ENCODE peak calls at places on chromosomes 13 and 19, in six cellular contexts. One of them, this sample, is unnamed.

GRCh38 chr19:46555684-46556083 is 45.4 kb upstream of the CALM3 start:
- DNase-seq in H9: no peak
- DNase-seq in HCT116: no peak
- DNase-seq in fibroblast of lung: no peak
- DNase-seq in keratinocyte: no peak
- DNase-seq in IMR-90: no peak
- DNase-seq in this sample: no peak

GRCh38 chr13:95256086-95256485 is 45.2 kb downstream of the ABCC4 start:
- DNase-seq in H9: no peak
- DNase-seq in HCT116: peak
- DNase-seq in fibroblast of lung: peak
- DNase-seq in keratinocyte: peak
- DNase-seq in IMR-90: peak
- DNase-seq in this sample: no peak

GRCh38 chr19:2365201-2365970 is 5.3 kb downstream of the TMPRSS9 start:
- DNase-seq in H9: no peak
- DNase-seq in HCT116: no peak
- DNase-seq in fibroblast of lung: no peak
- DNase-seq in keratinocyte: no peak
- DNase-seq in IMR-90: no peak
- DNase-seq in this sample: no peak

GRCh38 chr19:48784527-48784926 is 26.3 kb downstream of the BCAT2 start:
- DNase-seq in H9: no peak
- DNase-seq in HCT116: no peak
- DNase-seq in fibroblast of lung: no peak
- DNase-seq in keratinocyte: no peak
- DNase-seq in IMR-90: no peak
- DNase-seq in this sample: no peak

GRCh38 chr13:114161644-114162532 is 17.2 kb upstream of the CFAP97D2 start:
- DNase-seq in H9: no peak
- DNase-seq in HCT116: no peak
- DNase-seq in fibroblast of lung: peak
- DNase-seq in keratinocyte: no peak
- DNase-seq in IMR-90: peak
- DNase-seq in this sample: peak

GRCh38 chr13:42720116-42720857 is 61.1 kb upstream of the FAM216B start:
- DNase-seq in H9: no peak
- DNase-seq in HCT116: peak
- DNase-seq in fibroblast of lung: peak
- DNase-seq in keratinocyte: peak
- DNase-seq in IMR-90: peak
- DNase-seq in this sample: no peak

GRCh38 chr13:93700115-93700514 is 473.5 kb downstream of the GPC6 start:
- DNase-seq in H9: no peak
- DNase-seq in HCT116: no peak
- DNase-seq in fibroblast of lung: peak
- DNase-seq in keratinocyte: no peak
- DNase-seq in IMR-90: peak
- DNase-seq in this sample: no peak

GRCh38 chr13:20188649-20189553 is 3.8 kb downstream of the GJB2 start:
- DNase-seq in H9: peak
- DNase-seq in HCT116: no peak
- DNase-seq in fibroblast of lung: no peak
- DNase-seq in keratinocyte: no peak
- DNase-seq in IMR-90: no peak
- DNase-seq in this sample: no peak

GRCh38 chr19:54434862-54435174 is 14.2 kb upstream of the LENG8 start:
- DNase-seq in H9: no peak
- DNase-seq in HCT116: no peak
- DNase-seq in fibroblast of lung: no peak
- DNase-seq in keratinocyte: no peak
- DNase-seq in IMR-90: no peak
- DNase-seq in this sample: no peak

GRCh38 chr13:98856983-98857382 is 104.5 kb upstream of the SLC15A1 start:
- DNase-seq in H9: no peak
- DNase-seq in HCT116: no peak
- DNase-seq in fibroblast of lung: no peak
- DNase-seq in keratinocyte: no peak
- DNase-seq in IMR-90: no peak
- DNase-seq in this sample: no peak

GRCh38 chr13:48233886-48234488 is 981 bp downstream of the ITM2B start:
- DNase-seq in H9: no peak
- DNase-seq in HCT116: no peak
- DNase-seq in fibroblast of lung: peak
- DNase-seq in keratinocyte: no peak
- DNase-seq in IMR-90: peak
- DNase-seq in this sample: no peak

GRCh38 chr19:3285647-3286176 is 61.3 kb downstream of the CELF5 start:
- DNase-seq in H9: peak
- DNase-seq in HCT116: no peak
- DNase-seq in fibroblast of lung: peak
- DNase-seq in keratinocyte: no peak
- DNase-seq in IMR-90: no peak
- DNase-seq in this sample: no peak

GRCh38 chr19:3607398-3608078 is 863 bp upstream of the TBXA2R start:
- DNase-seq in H9: peak
- DNase-seq in HCT116: no peak
- DNase-seq in fibroblast of lung: peak
- DNase-seq in keratinocyte: no peak
- DNase-seq in IMR-90: no peak
- DNase-seq in this sample: no peak

GRCh38 chr13:84481958-84482357 is 599.7 kb upstream of the SLITRK1 start:
- DNase-seq in H9: no peak
- DNase-seq in HCT116: no peak
- DNase-seq in fibroblast of lung: peak
- DNase-seq in keratinocyte: no peak
- DNase-seq in IMR-90: peak
- DNase-seq in this sample: no peak

GRCh38 chr13:87172166-87172825 is 498.9 kb upstream of the SLITRK5 start:
- DNase-seq in H9: no peak
- DNase-seq in HCT116: no peak
- DNase-seq in fibroblast of lung: peak
- DNase-seq in keratinocyte: no peak
- DNase-seq in IMR-90: no peak
- DNase-seq in this sample: no peak

GRCh38 chr19:11446652-11447301 is 11.3 kb downstream of the PRKCSH start:
- DNase-seq in H9: peak
- DNase-seq in HCT116: no peak
- DNase-seq in fibroblast of lung: no peak
- DNase-seq in keratinocyte: no peak
- DNase-seq in IMR-90: no peak
- DNase-seq in this sample: peak

GRCh38 chr13:32737111-32737571 is 150.9 kb downstream of the PDS5B start:
- DNase-seq in H9: no peak
- DNase-seq in HCT116: no peak
- DNase-seq in fibroblast of lung: peak
- DNase-seq in keratinocyte: no peak
- DNase-seq in IMR-90: no peak
- DNase-seq in this sample: no peak

GRCh38 chr19:21824679-21825078 is 11.3 kb downstream of the ZNF43 start:
- DNase-seq in H9: no peak
- DNase-seq in HCT116: no peak
- DNase-seq in fibroblast of lung: peak
- DNase-seq in keratinocyte: no peak
- DNase-seq in IMR-90: peak
- DNase-seq in this sample: no peak

GRCh38 chr13:64446372-64446771 is 2783.8 kb downstream of the PCDH9 start:
- DNase-seq in H9: no peak
- DNase-seq in HCT116: peak
- DNase-seq in fibroblast of lung: no peak
- DNase-seq in keratinocyte: no peak
- DNase-seq in IMR-90: no peak
- DNase-seq in this sample: no peak

GRCh38 chr13:41652735-41653361 is 195.5 kb downstream of the RGCC start:
- DNase-seq in H9: no peak
- DNase-seq in HCT116: peak
- DNase-seq in fibroblast of lung: peak
- DNase-seq in keratinocyte: no peak
- DNase-seq in IMR-90: peak
- DNase-seq in this sample: peak

GRCh38 chr13:25887962-25888655 is 163.7 kb downstream of the SHISA2 start:
- DNase-seq in H9: no peak
- DNase-seq in HCT116: no peak
- DNase-seq in fibroblast of lung: no peak
- DNase-seq in keratinocyte: no peak
- DNase-seq in IMR-90: no peak
- DNase-seq in this sample: no peak

GRCh38 chr19:34988119-34988518 is 12.0 kb upstream of the GRAMD1A start:
- DNase-seq in H9: no peak
- DNase-seq in HCT116: no peak
- DNase-seq in fibroblast of lung: no peak
- DNase-seq in keratinocyte: no peak
- DNase-seq in IMR-90: no peak
- DNase-seq in this sample: no peak

GRCh38 chr19:53824134-53824611 is at the start of gene NLRP12:
- DNase-seq in H9: no peak
- DNase-seq in HCT116: no peak
- DNase-seq in fibroblast of lung: no peak
- DNase-seq in keratinocyte: no peak
- DNase-seq in IMR-90: no peak
- DNase-seq in this sample: no peak

GRCh38 chr13:50646070-50646469 is 197.4 kb downstream of the DLEU7 start:
- DNase-seq in H9: no peak
- DNase-seq in HCT116: no peak
- DNase-seq in fibroblast of lung: peak
- DNase-seq in keratinocyte: no peak
- DNase-seq in IMR-90: no peak
- DNase-seq in this sample: no peak

GRCh38 chr19:14150041-14150769 is 13.8 kb upstream of the ASF1B start:
- DNase-seq in H9: no peak
- DNase-seq in HCT116: no peak
- DNase-seq in fibroblast of lung: no peak
- DNase-seq in keratinocyte: no peak
- DNase-seq in IMR-90: no peak
- DNase-seq in this sample: no peak

GRCh38 chr19:15316498-15316897 is 15.8 kb downstream of the BRD4 start:
- DNase-seq in H9: no peak
- DNase-seq in HCT116: no peak
- DNase-seq in fibroblast of lung: peak
- DNase-seq in keratinocyte: no peak
- DNase-seq in IMR-90: peak
- DNase-seq in this sample: no peak

GRCh38 chr19:15320118-15320517 is 12.2 kb downstream of the BRD4 start:
- DNase-seq in H9: no peak
- DNase-seq in HCT116: no peak
- DNase-seq in fibroblast of lung: peak
- DNase-seq in keratinocyte: no peak
- DNase-seq in IMR-90: peak
- DNase-seq in this sample: no peak

GRCh38 chr19:15315101-15315500 is 17.2 kb downstream of the BRD4 start:
- DNase-seq in H9: no peak
- DNase-seq in HCT116: no peak
- DNase-seq in fibroblast of lung: no peak
- DNase-seq in keratinocyte: peak
- DNase-seq in IMR-90: no peak
- DNase-seq in this sample: no peak

GRCh38 chr19:15317392-15318011 is 14.8 kb downstream of the BRD4 start:
- DNase-seq in H9: no peak
- DNase-seq in HCT116: no peak
- DNase-seq in fibroblast of lung: peak
- DNase-seq in keratinocyte: no peak
- DNase-seq in IMR-90: peak
- DNase-seq in this sample: no peak

GRCh38 chr19:15318241-15318691 is 14.1 kb downstream of the BRD4 start:
- DNase-seq in H9: no peak
- DNase-seq in HCT116: no peak
- DNase-seq in fibroblast of lung: peak
- DNase-seq in keratinocyte: no peak
- DNase-seq in IMR-90: peak
- DNase-seq in this sample: no peak
- H2AFZ ChIP-seq in H9: no peak
- H2AFZ ChIP-seq in HCT116: no peak
- H2AFZ ChIP-seq in fibroblast of lung: no peak
- H2AFZ ChIP-seq in keratinocyte: no peak
- H2AFZ ChIP-seq in IMR-90: no peak
- H2AFZ ChIP-seq in this sample: no peak

DNA sequence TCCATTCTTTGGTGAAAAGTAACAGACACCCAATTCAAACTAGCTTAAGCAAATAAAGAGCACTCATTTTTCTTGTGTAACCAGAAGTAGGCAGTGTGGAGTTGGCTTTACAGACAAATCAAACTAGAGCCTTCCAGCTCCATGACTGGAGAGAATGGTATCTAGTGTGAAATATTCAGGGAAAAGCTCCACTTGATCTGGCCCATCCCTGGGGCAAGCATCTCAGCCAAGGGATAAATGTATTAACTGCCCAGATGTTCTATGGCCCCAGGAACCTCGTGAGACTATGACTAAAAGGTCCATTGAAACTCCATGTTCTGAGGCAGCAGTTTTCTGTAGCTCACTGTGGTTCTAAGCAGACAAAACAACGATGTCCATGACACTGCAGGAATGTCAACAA is 49.9 kb downstream of the TBC1D4 start:
- DNase-seq in H9: no peak
- DNase-seq in HCT116: no peak
- DNase-seq in fibroblast of lung: no peak
- DNase-seq in keratinocyte: no peak
- DNase-seq in IMR-90: peak
- DNase-seq in this sample: no peak
- H2AFZ ChIP-seq in H9: no peak
- H2AFZ ChIP-seq in HCT116: no peak
- H2AFZ ChIP-seq in fibroblast of lung: no peak
- H2AFZ ChIP-seq in keratinocyte: no peak
- H2AFZ ChIP-seq in IMR-90: no peak
- H2AFZ ChIP-seq in this sample: no peak

GRCh38 chr19:38712161-38712748 is 32.0 kb downstream of the CAPN12 start:
- DNase-seq in H9: no peak
- DNase-seq in HCT116: no peak
- DNase-seq in fibroblast of lung: no peak
- DNase-seq in keratinocyte: no peak
- DNase-seq in IMR-90: no peak
- DNase-seq in this sample: no peak
- H2AFZ ChIP-seq in H9: no peak
- H2AFZ ChIP-seq in HCT116: no peak
- H2AFZ ChIP-seq in fibroblast of lung: no peak
- H2AFZ ChIP-seq in keratinocyte: no peak
- H2AFZ ChIP-seq in IMR-90: no peak
- H2AFZ ChIP-seq in this sample: no peak

DNA sequence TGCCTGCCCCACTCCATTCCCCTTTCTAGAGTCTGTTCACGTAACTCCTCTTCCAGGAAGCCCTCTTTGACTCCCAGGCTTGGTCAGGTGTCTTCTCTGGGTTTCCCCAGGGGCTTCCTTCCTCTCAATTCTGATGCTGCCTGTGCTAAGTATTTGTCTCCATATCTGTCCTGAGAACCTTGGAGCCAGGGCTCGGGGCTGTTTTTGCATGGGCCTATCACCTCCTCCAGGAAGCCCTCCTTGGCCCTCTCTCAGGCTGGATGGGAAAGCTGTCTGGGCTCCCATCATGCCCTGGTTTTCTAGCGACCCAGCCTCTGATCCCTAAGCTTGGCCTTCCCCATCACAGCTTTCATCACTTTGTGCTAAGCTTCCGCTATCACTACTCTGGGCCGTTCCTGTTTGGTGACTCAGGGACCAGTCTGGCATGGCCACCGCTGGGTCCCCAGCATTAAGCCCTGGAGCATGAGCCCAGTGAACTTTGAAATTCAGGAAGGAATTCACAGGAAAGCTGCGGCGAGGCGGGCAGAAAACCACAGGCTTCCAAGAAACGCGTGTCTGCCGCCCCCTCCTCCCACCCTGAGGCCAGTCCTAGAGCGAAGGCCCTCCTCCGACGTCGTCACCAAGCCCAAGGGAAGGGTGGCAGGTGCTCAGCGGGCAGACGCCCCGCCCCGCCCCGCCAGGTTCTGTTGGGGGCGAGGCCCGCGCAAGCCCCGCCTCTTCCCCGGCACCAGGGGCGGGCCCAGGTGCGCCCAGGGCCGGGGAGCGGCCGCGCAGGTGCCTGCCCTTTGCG is 482 bp upstream of the SPINT2 start:
- DNase-seq in H9: peak
- DNase-seq in HCT116: peak
- DNase-seq in fibroblast of lung: peak
- DNase-seq in keratinocyte: no peak
- DNase-seq in IMR-90: peak
- DNase-seq in this sample: no peak
- H2AFZ ChIP-seq in H9: no peak
- H2AFZ ChIP-seq in HCT116: no peak
- H2AFZ ChIP-seq in fibroblast of lung: peak
- H2AFZ ChIP-seq in keratinocyte: no peak
- H2AFZ ChIP-seq in IMR-90: peak
- H2AFZ ChIP-seq in this sample: no peak